ENCODE peak calls at places on chromosomes 12 and 14, in five cellular contexts. One of them, this sample, is unnamed.

GRCh38 chr14:59897757-59898383 is 22.1 kb upstream of the LRRC9 start:
- DNase-seq in dorsolateral prefrontal cortex: peak
- DNase-seq in tibial artery: peak
- DNase-seq in PC-3: peak
- DNase-seq in hepatocyte: peak
- DNase-seq in this sample: peak

GRCh38 chr14:100677152-100677924 is 49.4 kb upstream of the DLK1 start:
- DNase-seq in hepatocyte: peak
- DNase-seq in PC-3: no peak
- DNase-seq in dorsolateral prefrontal cortex: no peak
- DNase-seq in tibial artery: no peak
- DNase-seq in this sample: no peak

GRCh38 chr14:74444866-74445265 is 18.9 kb upstream of the SYNDIG1L start:
- DNase-seq in PC-3: no peak
- DNase-seq in tibial artery: no peak
- DNase-seq in dorsolateral prefrontal cortex: no peak
- DNase-seq in hepatocyte: no peak
- DNase-seq in this sample: no peak

GRCh38 chr12:6375269-6376078 is at the start of gene SCNN1A:
- DNase-seq in tibial artery: peak
- DNase-seq in hepatocyte: peak
- DNase-seq in dorsolateral prefrontal cortex: no peak
- DNase-seq in PC-3: no peak
- DNase-seq in this sample: peak

GRCh38 chr14:73460691-73461127 is 2.4 kb upstream of the NUMB start:
- DNase-seq in tibial artery: no peak
- DNase-seq in PC-3: peak
- DNase-seq in dorsolateral prefrontal cortex: no peak
- DNase-seq in hepatocyte: no peak
- DNase-seq in this sample: no peak

GRCh38 chr12:75571204-75571603 is 59.8 kb upstream of the KRR1 start:
- DNase-seq in dorsolateral prefrontal cortex: no peak
- DNase-seq in tibial artery: no peak
- DNase-seq in hepatocyte: no peak
- DNase-seq in PC-3: no peak
- DNase-seq in this sample: no peak

GRCh38 chr14:71582705-71583104 is 349.5 kb upstream of the RGS6 start:
- DNase-seq in PC-3: no peak
- DNase-seq in tibial artery: no peak
- DNase-seq in dorsolateral prefrontal cortex: no peak
- DNase-seq in hepatocyte: no peak
- DNase-seq in this sample: no peak

GRCh38 chr12:48973531-48973930 is 2.0 kb upstream of the WNT10B start:
- DNase-seq in PC-3: no peak
- DNase-seq in tibial artery: peak
- DNase-seq in hepatocyte: no peak
- DNase-seq in dorsolateral prefrontal cortex: no peak
- DNase-seq in this sample: no peak

GRCh38 chr14:95896628-95897027 is 20.0 kb downstream of the TUNAR start:
- DNase-seq in PC-3: no peak
- DNase-seq in hepatocyte: no peak
- DNase-seq in dorsolateral prefrontal cortex: no peak
- DNase-seq in tibial artery: no peak
- DNase-seq in this sample: no peak

GRCh38 chr14:36579001-36579555 is 3.3 kb downstream of the NKX2-8 start:
- DNase-seq in dorsolateral prefrontal cortex: no peak
- DNase-seq in hepatocyte: no peak
- DNase-seq in PC-3: no peak
- DNase-seq in tibial artery: no peak
- DNase-seq in this sample: no peak

GRCh38 chr12:26828315-26828714 is 4.7 kb downstream of the ITPR2 start:
- DNase-seq in hepatocyte: no peak
- DNase-seq in PC-3: no peak
- DNase-seq in tibial artery: no peak
- DNase-seq in dorsolateral prefrontal cortex: no peak
- DNase-seq in this sample: no peak

GRCh38 chr12:48219635-48220034 is 16.5 kb upstream of the OR10AD1 start:
- DNase-seq in tibial artery: no peak
- DNase-seq in hepatocyte: no peak
- DNase-seq in PC-3: no peak
- DNase-seq in dorsolateral prefrontal cortex: no peak
- DNase-seq in this sample: no peak

GRCh38 chr12:50742776-50743175 is 21.1 kb upstream of the ATF1 start:
- DNase-seq in dorsolateral prefrontal cortex: no peak
- DNase-seq in PC-3: no peak
- DNase-seq in tibial artery: no peak
- DNase-seq in hepatocyte: no peak
- DNase-seq in this sample: no peak

GRCh38 chr12:42372154-42372791 is 46.3 kb downstream of the PPHLN1 start:
- DNase-seq in PC-3: peak
- DNase-seq in tibial artery: no peak
- DNase-seq in dorsolateral prefrontal cortex: no peak
- DNase-seq in hepatocyte: peak
- DNase-seq in this sample: peak

GRCh38 chr12:34126805-34127204 is 104.5 kb downstream of the ALG10 start:
- DNase-seq in dorsolateral prefrontal cortex: no peak
- DNase-seq in tibial artery: no peak
- DNase-seq in hepatocyte: no peak
- DNase-seq in PC-3: no peak
- DNase-seq in this sample: no peak

GRCh38 chr14:96424104-96424989 is 32.4 kb downstream of the AK7 start:
- DNase-seq in hepatocyte: peak
- DNase-seq in PC-3: peak
- DNase-seq in tibial artery: peak
- DNase-seq in dorsolateral prefrontal cortex: no peak
- DNase-seq in this sample: peak

GRCh38 chr14:100406505-100407131 is 83.5 kb downstream of the SLC25A47 start:
- DNase-seq in PC-3: peak
- DNase-seq in tibial artery: no peak
- DNase-seq in dorsolateral prefrontal cortex: no peak
- DNase-seq in hepatocyte: peak
- DNase-seq in this sample: no peak

GRCh38 chr12:104938371-104938770 is 19.7 kb downstream of the SLC41A2 start:
- DNase-seq in PC-3: no peak
- DNase-seq in dorsolateral prefrontal cortex: no peak
- DNase-seq in hepatocyte: no peak
- DNase-seq in tibial artery: peak
- DNase-seq in this sample: no peak

GRCh38 chr12:87814625-87815024 is 214.6 kb downstream of the C12orf50 start:
- DNase-seq in tibial artery: no peak
- DNase-seq in dorsolateral prefrontal cortex: no peak
- DNase-seq in PC-3: no peak
- DNase-seq in hepatocyte: no peak
- DNase-seq in this sample: no peak

GRCh38 chr12:78403681-78404080 is 460.9 kb upstream of the SYT1 start:
- DNase-seq in dorsolateral prefrontal cortex: no peak
- DNase-seq in tibial artery: no peak
- DNase-seq in PC-3: peak
- DNase-seq in hepatocyte: no peak
- DNase-seq in this sample: no peak

GRCh38 chr14:93741556-93742210 is 46.6 kb downstream of the PRIMA1 start:
- DNase-seq in hepatocyte: no peak
- DNase-seq in tibial artery: no peak
- DNase-seq in PC-3: no peak
- DNase-seq in dorsolateral prefrontal cortex: no peak
- DNase-seq in this sample: no peak

GRCh38 chr12:129245769-129246168 is 392.5 kb downstream of the GLT1D1 start:
- DNase-seq in tibial artery: no peak
- DNase-seq in dorsolateral prefrontal cortex: no peak
- DNase-seq in PC-3: no peak
- DNase-seq in hepatocyte: no peak
- DNase-seq in this sample: no peak

GRCh38 chr12:104219908-104220404 is 4.4 kb downstream of the TXNRD1 start:
- DNase-seq in dorsolateral prefrontal cortex: no peak
- DNase-seq in hepatocyte: peak
- DNase-seq in tibial artery: peak
- DNase-seq in PC-3: peak
- DNase-seq in this sample: peak

GRCh38 chr12:53073881-53074280 is 5.3 kb downstream of the SPRYD3 start:
- DNase-seq in dorsolateral prefrontal cortex: no peak
- DNase-seq in hepatocyte: no peak
- DNase-seq in PC-3: no peak
- DNase-seq in tibial artery: peak
- DNase-seq in this sample: peak

GRCh38 chr12:49051373-49051764 is 9.2 kb downstream of the KMT2D start:
- DNase-seq in dorsolateral prefrontal cortex: no peak
- DNase-seq in hepatocyte: no peak
- DNase-seq in PC-3: no peak
- DNase-seq in tibial artery: no peak
- DNase-seq in this sample: no peak

GRCh38 chr12:88924162-88924561 is 343.9 kb upstream of the KITLG start:
- DNase-seq in tibial artery: no peak
- DNase-seq in dorsolateral prefrontal cortex: no peak
- DNase-seq in PC-3: peak
- DNase-seq in hepatocyte: no peak
- DNase-seq in this sample: peak

GRCh38 chr14:56608682-56609081 is 29.1 kb downstream of the TMEM260 start:
- DNase-seq in PC-3: no peak
- DNase-seq in dorsolateral prefrontal cortex: no peak
- DNase-seq in hepatocyte: no peak
- DNase-seq in tibial artery: no peak
- DNase-seq in this sample: peak

GRCh38 chr14:71488703-71489141 is 443.5 kb upstream of the RGS6 start:
- DNase-seq in PC-3: no peak
- DNase-seq in dorsolateral prefrontal cortex: no peak
- DNase-seq in tibial artery: no peak
- DNase-seq in hepatocyte: no peak
- DNase-seq in this sample: no peak

GRCh38 chr12:26846419-26846818 is 13.4 kb upstream of the ITPR2 start:
- DNase-seq in tibial artery: no peak
- DNase-seq in dorsolateral prefrontal cortex: no peak
- DNase-seq in hepatocyte: no peak
- DNase-seq in PC-3: no peak
- DNase-seq in this sample: no peak

GRCh38 chr14:67815573-67816235 is 686 bp downstream of the ZFYVE26 start:
- DNase-seq in PC-3: peak
- DNase-seq in dorsolateral prefrontal cortex: no peak
- DNase-seq in tibial artery: no peak
- DNase-seq in hepatocyte: peak
- DNase-seq in this sample: no peak

GRCh38 chr14:50083467-50084337 is 32.7 kb downstream of the VCPKMT start:
- DNase-seq in hepatocyte: no peak
- DNase-seq in tibial artery: no peak
- DNase-seq in PC-3: no peak
- DNase-seq in dorsolateral prefrontal cortex: no peak
- DNase-seq in this sample: no peak

GRCh38 chr12:53365245-53365904 is 14.6 kb upstream of the SP1 start:
- DNase-seq in PC-3: peak
- DNase-seq in dorsolateral prefrontal cortex: no peak
- DNase-seq in hepatocyte: no peak
- DNase-seq in tibial artery: no peak
- DNase-seq in this sample: no peak

GRCh38 chr14:23167006-23167847 is 16.2 kb downstream of the SLC7A8 start:
- DNase-seq in PC-3: no peak
- DNase-seq in dorsolateral prefrontal cortex: no peak
- DNase-seq in tibial artery: no peak
- DNase-seq in hepatocyte: no peak
- DNase-seq in this sample: no peak

GRCh38 chr12:57622293-57623245 is 10.4 kb downstream of the B4GALNT1 start:
- DNase-seq in hepatocyte: no peak
- DNase-seq in PC-3: no peak
- DNase-seq in tibial artery: no peak
- DNase-seq in dorsolateral prefrontal cortex: no peak
- DNase-seq in this sample: no peak
- TF ChIP-seq CTCF in hepatocyte: no peak
- TF ChIP-seq CTCF in PC-3: no peak
- TF ChIP-seq CTCF in tibial artery: no peak
- TF ChIP-seq CTCF in dorsolateral prefrontal cortex: no peak
- TF ChIP-seq CTCF in this sample: no peak

DNA sequence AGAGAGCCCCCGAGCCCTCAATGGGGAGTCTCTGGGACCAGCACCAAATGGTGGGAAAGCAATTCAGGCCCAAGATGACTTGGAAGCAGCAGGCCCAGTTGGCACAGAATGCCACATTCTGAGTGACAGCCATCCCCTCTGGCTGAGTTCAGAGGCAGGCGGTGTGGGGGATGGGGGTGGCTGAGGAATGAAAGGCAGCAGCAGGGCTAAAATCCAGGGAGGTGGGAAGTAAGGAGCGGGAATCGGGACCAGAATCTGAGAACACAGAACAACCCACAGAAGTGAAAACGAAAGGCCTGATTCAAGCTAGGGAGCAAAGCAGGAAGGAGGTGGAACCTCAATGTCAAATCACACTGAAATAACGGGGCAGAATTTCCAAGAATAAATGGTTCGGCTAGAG is 171.2 kb downstream of the CALM1 start:
- DNase-seq in hepatocyte: no peak
- DNase-seq in dorsolateral prefrontal cortex: peak
- DNase-seq in tibial artery: no peak
- DNase-seq in PC-3: no peak
- DNase-seq in this sample: no peak
- H3K4me3 ChIP-seq in hepatocyte: no peak
- H3K4me3 ChIP-seq in dorsolateral prefrontal cortex: no peak
- H3K4me3 ChIP-seq in tibial artery: no peak
- H3K4me3 ChIP-seq in PC-3: no peak
- H3K4me3 ChIP-seq in this sample: no peak

DNA sequence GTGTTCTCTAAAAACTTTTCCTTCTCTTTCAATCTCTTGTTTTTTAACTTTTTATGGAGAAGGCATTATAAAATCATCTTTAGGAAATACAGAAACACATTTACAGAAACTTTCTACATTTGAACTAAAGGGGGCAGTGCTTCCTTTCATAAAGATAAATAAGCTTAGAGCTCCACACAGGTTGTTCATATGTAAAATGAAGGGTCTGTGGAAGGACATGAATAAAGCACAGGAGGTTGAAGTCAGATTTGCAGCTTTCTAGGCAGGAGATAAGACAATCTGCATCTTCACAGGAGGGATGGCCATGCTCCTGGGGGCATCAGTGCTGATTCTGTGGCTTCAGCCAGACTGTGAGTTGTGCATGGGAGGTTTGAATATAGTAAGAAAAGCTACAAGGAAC is 426.0 kb downstream of the DAD1 start:
- DNase-seq in PC-3: peak
- DNase-seq in hepatocyte: peak
- DNase-seq in dorsolateral prefrontal cortex: no peak
- DNase-seq in tibial artery: no peak
- DNase-seq in this sample: no peak
- TF ChIP-seq CTCF in PC-3: peak
- TF ChIP-seq CTCF in hepatocyte: peak
- TF ChIP-seq CTCF in dorsolateral prefrontal cortex: no peak
- TF ChIP-seq CTCF in tibial artery: no peak
- TF ChIP-seq CTCF in this sample: peak

DNA sequence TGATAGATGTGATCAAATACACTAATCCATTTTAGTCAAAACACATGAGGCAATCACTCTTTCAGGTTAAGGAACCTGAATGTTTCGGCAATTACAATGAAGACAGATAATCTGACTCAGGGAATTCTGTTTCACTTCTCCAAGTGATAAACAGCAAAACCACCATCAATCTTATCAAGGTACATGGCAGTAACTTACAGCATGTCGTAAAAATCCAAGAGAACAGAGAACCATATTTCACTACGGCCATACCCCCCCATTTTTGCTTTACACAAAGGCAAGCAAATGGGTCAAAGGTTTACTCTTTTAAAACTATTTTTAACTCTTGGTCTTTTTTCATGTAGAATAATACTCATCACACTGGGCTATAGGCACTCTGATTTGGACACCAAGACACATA is 102.4 kb downstream of the PPM1H start:
- DNase-seq in dorsolateral prefrontal cortex: no peak
- DNase-seq in tibial artery: no peak
- DNase-seq in PC-3: no peak
- DNase-seq in hepatocyte: peak
- DNase-seq in this sample: no peak
- H3K4me3 ChIP-seq in dorsolateral prefrontal cortex: no peak
- H3K4me3 ChIP-seq in tibial artery: no peak
- H3K4me3 ChIP-seq in PC-3: no peak
- H3K4me3 ChIP-seq in hepatocyte: no peak
- H3K4me3 ChIP-seq in this sample: no peak

This sample was measured in LNCaP clone FGC.